ENCODE peak calls at places on chromosomes 5 and 9, in ten cellular contexts. Y is fibroblast of lung; Z is HCT116; T is fibroblast of pulmonary artery; H is activated T-helper 1 cell treated with anti-CD3 and anti-CD28 coated beads, Interleukin-2, amount 50 U/mL, for 16 hours; G is uterus; M is T47D; Q is ELR; I is stimulated activated CD8-positive, alpha-beta memory T cell treated with anti-CD3 and anti-CD28 coated beads, Interleukin-7, amount 100 ng/mL, for 1 hour; X is PC-3. D is an unnamed sample.

GRCh38 chr5:38420691-38421395 is 135.6 kb downstream of the LIFR start:
- DNase-seq in Q (peak; percentile 83), Z (peak; percentile 60), T (peak; percentile 78), M (peak; percentile 79), Y (peak; percentile 50), G (peak; percentile 48), I (no peak), H (no peak), X (peak; percentile 83), D (peak; percentile 71)

GRCh38 chr5:54905942-54906537 is 79.4 kb downstream of the ESM1 start:
- DNase-seq in T (peak; percentile 87), Q (peak; percentile 77), X (peak; percentile 66), Z (peak; percentile 44), M (peak; percentile 83), Y (peak; percentile 61), I (peak; percentile 51), H (peak; percentile 25), G (peak; percentile 55), D (peak; percentile 10)

GRCh38 chr5:127206320-127207113 is 84.1 kb upstream of the MEGF10 start:
- DNase-seq in H (no peak), Q (peak; percentile 90), Y (peak; percentile 88), X (peak; percentile 94), G (no peak), M (peak; percentile 38), T (peak; percentile 95), I (no peak), Z (peak; percentile 26), D (no peak)

GRCh38 chr5:176929654-176930053 is 30.5 kb upstream of the HK3 start:
- DNase-seq in H (no peak), M (no peak), I (no peak), Q (no peak), Y (no peak), G (no peak), Z (no peak), X (no peak), T (no peak), D (no peak)

GRCh38 chr5:133377736-133378135 is 234.6 kb downstream of the FSTL4 start:
- DNase-seq in X (no peak), M (no peak), I (no peak), G (no peak), H (no peak), Q (no peak), T (no peak), Z (no peak), Y (no peak), D (no peak)

GRCh38 chr5:36209664-36210063 is 32.1 kb downstream of the NADK2 start:
- DNase-seq in X (peak; percentile 67), I (no peak), Q (peak; percentile 80), Y (peak; percentile 27), T (peak; percentile 8), M (no peak), H (no peak), Z (no peak), G (no peak), D (no peak)

GRCh38 chr5:161305601-161306000 is 240.9 kb downstream of the GABRB2 start:
- DNase-seq in T (no peak), Z (no peak), Q (no peak), Y (no peak), H (no peak), M (no peak), X (no peak), G (no peak), I (no peak), D (no peak)

GRCh38 chr5:150758534-150759333 is at the start of gene DCTN4:
- DNase-seq in Q (peak; percentile 100), T (peak; percentile 99), H (peak; percentile 84), Y (peak; percentile 100), Z (peak; percentile 99), M (peak; percentile 100), I (peak; percentile 86), X (peak; percentile 97), G (peak; percentile 95), D (peak; percentile 99)

GRCh38 chr9:112443200-112443599 is 43.4 kb upstream of the KIAA1958 start:
- DNase-seq in I (no peak), Z (no peak), T (peak; percentile 45), G (no peak), H (no peak), Q (peak; percentile 36), X (peak; percentile 18), Y (peak; percentile 16), M (peak; percentile 48), D (no peak)

GRCh38 chr9:127035948-127036347 is 86.5 kb downstream of the ANGPTL2 start:
- DNase-seq in Z (no peak), X (no peak), Q (no peak), H (no peak), M (no peak), I (no peak), T (peak; percentile 97), G (peak; percentile 35), Y (peak; percentile 38), D (no peak)

D was measured in SK-N-DZ.